ENCODE peak calls at places on chromosome 21, in seven cellular contexts. H is GM13977, Z is RWPE1, C is GM12865, P is Peyer's patch, U is GM23338, D is A549. B is an unnamed sample.

GRCh38 chr21:42164064-42164789 is 54.7 kb upstream of the ABCG1 start:
- DNase-seq in H (peak), Z (peak), C (peak), P (peak), U (peak), D (no peak), B (peak)

GRCh38 chr21:38952890-38953289 is 147.2 kb downstream of the ETS2 start:
- DNase-seq in H (no peak), Z (no peak), C (no peak), P (no peak), U (no peak), D (no peak), B (no peak)

GRCh38 chr21:26715878-26716506 is 129.2 kb downstream of the ADAMTS1 start:
- DNase-seq in H (peak), Z (peak), C (peak), P (no peak), U (peak), D (peak), B (peak)

GRCh38 chr21:45987121-45987711 is 5.6 kb downstream of the COL6A1 start:
- DNase-seq in H (no peak), Z (no peak), C (no peak), P (no peak), U (no peak), D (no peak), B (no peak)

GRCh38 chr21:43993420-43993934 is 18.6 kb upstream of the TRAPPC10 start:
- DNase-seq in H (no peak), Z (no peak), C (no peak), P (no peak), U (no peak), D (no peak), B (no peak)

GRCh38 chr21:41611966-41612606 is 104.1 kb upstream of the TMPRSS2 start:
- DNase-seq in H (peak), Z (peak), C (peak), P (no peak), U (peak), D (peak), B (peak)

GRCh38 chr21:17738171-17738953 is 80.8 kb downstream of the C21orf91 start:
- DNase-seq in H (no peak), Z (no peak), C (no peak), P (no peak), U (peak), D (no peak), B (no peak)

GRCh38 chr21:23026878-23027277 is 2028.7 kb downstream of the NCAM2 start:
- DNase-seq in H (no peak), Z (no peak), C (no peak), P (no peak), U (no peak), D (no peak), B (no peak)

GRCh38 chr21:34543017-34543416 is 31.0 kb upstream of the KCNE1 start:
- DNase-seq in H (no peak), Z (no peak), C (no peak), P (no peak), U (no peak), D (no peak), B (no peak)

GRCh38 chr21:40255665-40256064 is 388.4 kb downstream of the PCP4 start:
- DNase-seq in H (no peak), Z (no peak), C (no peak), P (no peak), U (no peak), D (no peak), B (no peak)

GRCh38 chr21:25175938-25176337 is 431.3 kb downstream of the MRPL39 start:
- DNase-seq in H (no peak), Z (no peak), C (no peak), P (no peak), U (no peak), D (no peak), B (no peak)

GRCh38 chr21:45264146-45264918 is 23.4 kb downstream of the POFUT2 start:
- DNase-seq in H (no peak), Z (no peak), C (no peak), P (peak), U (no peak), D (no peak), B (no peak)

GRCh38 chr21:34094949-34095348 is 21.6 kb downstream of the MRPS6 start:
- DNase-seq in H (no peak), Z (no peak), C (no peak), P (no peak), U (no peak), D (no peak), B (no peak)

GRCh38 chr21:26135520-26135919 is 35.0 kb downstream of the APP start:
- DNase-seq in H (no peak), Z (no peak), C (no peak), P (no peak), U (no peak), D (no peak), B (no peak)

GRCh38 chr21:41604583-41605041 is 96.7 kb upstream of the TMPRSS2 start:
- DNase-seq in H (no peak), Z (no peak), C (no peak), P (no peak), U (peak), D (no peak), B (no peak)

GRCh38 chr21:44497641-44498243 is 42.3 kb downstream of the KRTAP10-1 start:
- DNase-seq in H (no peak), Z (no peak), C (no peak), P (no peak), U (no peak), D (no peak), B (no peak)

GRCh38 chr21:45147473-45148315 is 73.3 kb downstream of the ADARB1 start:
- DNase-seq in H (no peak), Z (peak), C (no peak), P (no peak), U (no peak), D (no peak), B (no peak)

GRCh38 chr21:36097427-36098230 is 27.8 kb downstream of the CBR1 start:
- DNase-seq in H (peak), Z (no peak), C (peak), P (no peak), U (no peak), D (no peak), B (peak)

GRCh38 chr21:22297575-22297974 is 1299.4 kb downstream of the NCAM2 start:
- DNase-seq in H (no peak), Z (no peak), C (no peak), P (no peak), U (no peak), D (no peak), B (no peak)

GRCh38 chr21:46181436-46181835 is 2.8 kb downstream of the SPATC1L start:
- DNase-seq in H (no peak), Z (no peak), C (no peak), P (peak), U (no peak), D (no peak), B (no peak)

GRCh38 chr21:41147096-41147978 is 20.6 kb upstream of the BACE2 start:
- DNase-seq in H (no peak), Z (no peak), C (no peak), P (no peak), U (no peak), D (no peak), B (no peak)

GRCh38 chr21:44989943-44990780 is 50.3 kb downstream of the SLX9 start:
- DNase-seq in H (no peak), Z (no peak), C (no peak), P (no peak), U (no peak), D (no peak), B (no peak)

GRCh38 chr21:36073181-36073580 is 3.4 kb downstream of the CBR1 start:
- DNase-seq in H (no peak), Z (no peak), C (no peak), P (no peak), U (no peak), D (no peak), B (no peak)

GRCh38 chr21:46304955-46305354 is 18.7 kb downstream of the C21orf58 start:
- DNase-seq in H (no peak), Z (no peak), C (no peak), P (no peak), U (no peak), D (no peak), B (no peak)

GRCh38 chr21:33839167-33839716 is 76.4 kb downstream of the ATP5PO start:
- DNase-seq in H (no peak), Z (no peak), C (no peak), P (no peak), U (peak), D (no peak), B (no peak)

GRCh38 chr21:28745131-28746055 is 247.3 kb downstream of the LTN1 start:
- DNase-seq in H (peak), Z (peak), C (peak), P (peak), U (peak), D (peak), B (peak)

GRCh38 chr21:14957836-14958235 is 107.0 kb downstream of the NRIP1 start:
- DNase-seq in H (no peak), Z (no peak), C (no peak), P (no peak), U (no peak), D (no peak), B (no peak)

GRCh38 chr21:30515681-30516080 is 13.7 kb upstream of the KRTAP19-5 start:
- DNase-seq in H (no peak), Z (no peak), C (no peak), P (no peak), U (no peak), D (no peak), B (no peak)
- TF ChIP-seq CTCF in H (no peak), Z (no peak), C (no peak), P (no peak), U (no peak), D (no peak), B (no peak)

GRCh38 chr21:16608209-16608830 is 878.5 kb downstream of the USP25 start:
- DNase-seq in H (no peak), Z (peak), C (no peak), P (no peak), U (peak), D (no peak), B (peak)
- TF ChIP-seq CTCF in H (no peak), Z (no peak), C (no peak), P (no peak), U (peak), D (peak), B (peak)

GRCh38 chr21:37155216-37155615 is 82.2 kb downstream of the TTC3 start:
- DNase-seq in H (no peak), Z (no peak), C (no peak), P (no peak), U (peak), D (no peak), B (no peak)
- TF ChIP-seq CTCF in H (no peak), Z (no peak), C (no peak), P (no peak), U (no peak), D (no peak), B (no peak)

DNA sequence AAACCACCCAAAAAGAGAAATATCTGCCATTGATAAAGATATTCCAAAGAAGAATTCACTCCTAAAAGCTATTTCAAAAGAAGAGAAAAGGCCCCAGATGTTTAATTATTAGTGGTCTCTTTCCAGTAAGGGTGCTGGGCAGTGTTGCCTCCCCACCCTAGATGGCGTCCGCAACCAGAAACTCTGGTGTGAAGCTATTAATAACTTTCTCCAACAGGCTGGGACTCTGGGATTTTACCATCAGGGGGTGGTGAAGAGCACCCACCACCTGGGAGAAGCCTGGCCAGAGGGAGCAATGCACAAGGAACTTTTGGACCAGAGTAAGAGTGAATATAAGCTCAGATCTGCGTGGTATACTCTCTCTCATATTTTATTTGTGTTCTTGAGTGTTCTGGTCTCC is 115.4 kb upstream of the TIAM1 start:
- DNase-seq in H (no peak), Z (no peak), C (no peak), P (no peak), U (peak), D (peak), B (peak)
- TF ChIP-seq CTCF in H (no peak), Z (no peak), C (no peak), P (no peak), U (peak), D (peak), B (peak)